ENCODE peak calls at places on chromosomes 7 and 10, in six cellular contexts. S, H, R, C, U and P are unnamed samples.

GRCh38 chr7:117323877-117324699 is 1.2 kb upstream of the WNT2 start:
- DNase-seq in S (no peak), H (no peak), R (no peak), C (no peak), U (no peak), P (no peak)

GRCh38 chr7:51430480-51431086 is 114.0 kb upstream of the COBL start:
- DNase-seq in S (peak), H (peak), R (peak), C (peak), U (no peak), P (peak)

GRCh38 chr10:115092555-115093285 is 445 bp upstream of the ATRNL1 start:
- DNase-seq in S (peak), H (no peak), R (peak), C (no peak), U (no peak), P (peak)

GRCh38 chr7:137957887-137958286 is 44.0 kb downstream of the CREB3L2 start:
- DNase-seq in S (no peak), H (no peak), R (no peak), C (no peak), U (no peak), P (no peak)

GRCh38 chr7:128191136-128191844 is 49.8 kb upstream of the LEP start:
- DNase-seq in S (no peak), H (no peak), R (no peak), C (no peak), U (no peak), P (no peak)

GRCh38 chr10:126561499-126562208 is 108.8 kb downstream of the C10orf90 start:
- DNase-seq in S (no peak), H (no peak), R (no peak), C (no peak), U (no peak), P (no peak)

GRCh38 chr10:30709700-30710358 is 80.3 kb upstream of the LYZL2 start:
- DNase-seq in S (no peak), H (no peak), R (no peak), C (no peak), U (no peak), P (no peak)

GRCh38 chr10:130743751-130744191 is 567.8 kb downstream of the TCERG1L start:
- DNase-seq in S (no peak), H (no peak), R (no peak), C (no peak), U (no peak), P (no peak)

GRCh38 chr10:86688398-86688921 is 20.1 kb downstream of the LDB3 start:
- DNase-seq in S (peak), H (no peak), R (peak), C (peak), U (peak), P (peak)

GRCh38 chr10:78470267-78471103 is 436.8 kb downstream of the RPS24 start:
- DNase-seq in S (no peak), H (no peak), R (no peak), C (peak), U (no peak), P (no peak)
- TF ChIP-seq POLR2AphosphoS5 in S (no peak), H (no peak), R (no peak), C (no peak), U (no peak), P (no peak)

GRCh38 chr7:92245487-92246362 is at the start of the genes ANKIB1 and KRIT1:
- DNase-seq in S (peak), H (peak), R (peak), C (peak), U (peak), P (peak)
- TF ChIP-seq POLR2A in S (peak), H (peak), R (peak), C (peak), U (peak), P (peak)

DNA sequence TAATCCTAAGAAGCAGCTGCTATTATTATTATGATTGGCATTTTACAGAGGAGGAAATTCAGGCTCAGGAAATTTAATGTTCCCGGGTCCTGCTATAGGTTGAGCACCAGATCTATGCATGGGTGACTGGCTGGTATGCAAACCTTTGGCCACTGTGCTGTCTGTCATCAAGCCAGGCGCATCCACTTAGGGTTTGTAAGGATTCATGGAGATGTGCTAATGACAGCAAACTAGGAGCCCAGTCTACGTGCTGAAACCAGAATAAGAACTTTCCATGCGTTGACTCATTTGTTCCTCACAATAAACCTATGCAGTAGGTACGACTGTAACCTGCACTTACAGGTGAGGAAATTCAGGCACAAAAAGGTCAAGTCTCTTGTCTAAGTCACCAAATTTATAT is 64.5 kb upstream of the ZMIZ1 start:
- DNase-seq in S (no peak), H (no peak), R (no peak), C (no peak), U (no peak), P (no peak)
- TF ChIP-seq TAF1 in S (no peak), H (no peak), R (no peak), C (no peak), U (no peak), P (no peak)

DNA sequence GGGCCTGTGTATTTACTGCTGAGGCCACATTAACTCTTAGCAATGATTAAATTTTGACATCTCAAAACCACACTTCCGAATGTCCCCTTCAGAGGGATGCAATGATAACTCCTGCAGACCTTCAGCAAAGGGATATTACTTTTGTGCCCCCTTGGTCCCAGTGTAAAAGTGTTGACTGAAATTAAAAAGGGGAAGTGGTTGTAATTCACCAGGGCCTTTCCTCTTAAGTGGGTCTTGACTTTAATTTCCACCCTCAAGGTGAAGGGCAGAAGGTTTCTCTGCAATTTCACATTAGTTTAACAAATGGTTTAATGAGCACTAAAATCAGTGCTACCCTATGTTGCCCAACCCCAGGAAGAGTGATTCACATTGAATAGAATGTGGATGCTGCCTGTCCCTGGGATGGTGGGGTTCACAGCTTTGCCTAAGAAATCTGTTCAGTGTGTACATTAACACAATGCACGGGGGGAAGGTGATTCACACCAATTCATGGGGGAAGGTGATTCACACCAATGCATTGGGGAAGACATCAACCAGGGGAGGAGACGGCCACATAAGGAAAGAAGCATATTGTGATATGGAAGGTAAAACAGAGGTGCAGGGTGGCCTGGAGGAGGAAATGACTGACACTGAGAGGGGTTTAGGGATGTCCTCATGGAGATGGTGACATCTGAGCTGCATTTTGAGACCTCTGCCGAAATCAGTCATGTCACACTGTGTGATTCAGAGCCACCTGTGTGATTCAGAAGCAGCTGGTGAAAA is 19.4 kb upstream of the TNS3 start:
- DNase-seq in S (no peak), H (no peak), R (no peak), C (peak), U (no peak), P (no peak)
- TF ChIP-seq POLR2AphosphoS5 in S (no peak), H (no peak), R (no peak), C (no peak), U (no peak), P (no peak)

GRCh38 chr7:100098913-100099312 is 2.3 kb downstream of the MCM7 start:
- DNase-seq in S (no peak), H (no peak), R (no peak), C (no peak), U (no peak), P (no peak)

GRCh38 chr7:100099452-100099851 is 1.7 kb downstream of the MCM7 start:
- DNase-seq in S (no peak), H (no peak), R (no peak), C (no peak), U (no peak), P (no peak)

GRCh38 chr7:100100420-100101015 is 679 bp downstream of the MCM7 start:
- DNase-seq in S (peak), H (peak), R (peak), C (peak), U (no peak), P (peak)

GRCh38 chr7:100102950-100103840 is 1.8 kb downstream of the AP4M1 start:
- DNase-seq in S (no peak), H (no peak), R (no peak), C (no peak), U (no peak), P (no peak)

GRCh38 chr7:100101016-100101862 is at the start of the genes AP4M1 and MCM7:
- DNase-seq in S (peak), H (peak), R (peak), C (peak), U (peak), P (peak)
- TF ChIP-seq POLR2A in S (peak), H (peak), R (peak), C (peak), U (no peak), P (peak)

DNA sequence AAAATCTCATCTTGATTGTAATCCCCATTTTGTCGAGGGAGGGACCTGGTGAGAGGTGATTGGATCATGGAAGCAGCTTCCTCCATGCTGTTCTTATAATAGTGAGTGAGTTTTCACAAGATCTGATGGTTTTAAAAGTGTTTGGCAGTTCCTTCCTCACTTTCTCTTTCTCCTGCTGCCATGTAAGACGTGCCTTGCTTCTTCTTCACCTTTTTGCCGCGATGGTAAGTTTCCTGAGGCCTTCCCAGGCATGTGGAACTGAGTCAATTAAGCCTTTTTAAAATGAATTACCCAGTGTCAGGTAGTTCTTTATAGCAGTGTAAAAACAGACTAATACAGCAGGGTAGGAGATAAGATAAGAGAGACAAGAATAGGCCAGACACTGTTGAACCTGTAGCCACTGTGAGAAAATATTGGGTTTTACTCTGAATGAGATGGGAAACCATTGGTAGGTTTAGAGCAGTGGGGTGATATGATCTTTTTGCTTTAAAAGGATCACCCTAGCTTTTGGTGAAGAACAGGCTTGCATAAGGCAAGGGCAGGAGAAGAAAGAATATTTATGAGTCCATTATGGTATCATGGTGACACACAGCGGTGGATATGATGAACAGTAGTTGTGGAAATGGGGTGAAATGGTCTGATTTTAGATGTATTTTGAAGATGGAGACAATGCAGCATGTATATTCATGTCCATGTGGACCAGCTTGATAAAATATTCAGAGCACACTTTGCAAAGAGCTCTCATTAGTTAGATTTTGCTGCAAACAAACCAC is 11.5 kb downstream of the OR6B1 start:
- DNase-seq in S (no peak), H (no peak), R (no peak), C (peak), U (no peak), P (no peak)
- TF ChIP-seq TAF1 in S (no peak), H (no peak), R (no peak), C (no peak), U (no peak), P (no peak)

GRCh38 chr10:69461327-69462025 is 10.2 kb downstream of the TSPAN15 start:
- DNase-seq in S (no peak), H (no peak), R (no peak), C (no peak), U (no peak), P (no peak)
- TF ChIP-seq POLR2AphosphoS5 in S (no peak), H (no peak), R (no peak), C (no peak), U (no peak), P (no peak)

GRCh38 chr7:100607111-100607510 is 4.9 kb downstream of the PCOLCE start:
- DNase-seq in S (no peak), H (no peak), R (no peak), C (no peak), U (no peak), P (no peak)

GRCh38 chr7:100604078-100604975 is 2.2 kb downstream of the PCOLCE start:
- DNase-seq in S (peak), H (no peak), R (peak), C (no peak), U (no peak), P (peak)

GRCh38 chr7:100606313-100606712 is 4.2 kb downstream of the PCOLCE start:
- DNase-seq in S (no peak), H (no peak), R (no peak), C (no peak), U (no peak), P (no peak)

GRCh38 chr7:100603697-100604077 is 1.5 kb downstream of the PCOLCE start:
- DNase-seq in S (no peak), H (no peak), R (no peak), C (no peak), U (no peak), P (no peak)

DNA sequence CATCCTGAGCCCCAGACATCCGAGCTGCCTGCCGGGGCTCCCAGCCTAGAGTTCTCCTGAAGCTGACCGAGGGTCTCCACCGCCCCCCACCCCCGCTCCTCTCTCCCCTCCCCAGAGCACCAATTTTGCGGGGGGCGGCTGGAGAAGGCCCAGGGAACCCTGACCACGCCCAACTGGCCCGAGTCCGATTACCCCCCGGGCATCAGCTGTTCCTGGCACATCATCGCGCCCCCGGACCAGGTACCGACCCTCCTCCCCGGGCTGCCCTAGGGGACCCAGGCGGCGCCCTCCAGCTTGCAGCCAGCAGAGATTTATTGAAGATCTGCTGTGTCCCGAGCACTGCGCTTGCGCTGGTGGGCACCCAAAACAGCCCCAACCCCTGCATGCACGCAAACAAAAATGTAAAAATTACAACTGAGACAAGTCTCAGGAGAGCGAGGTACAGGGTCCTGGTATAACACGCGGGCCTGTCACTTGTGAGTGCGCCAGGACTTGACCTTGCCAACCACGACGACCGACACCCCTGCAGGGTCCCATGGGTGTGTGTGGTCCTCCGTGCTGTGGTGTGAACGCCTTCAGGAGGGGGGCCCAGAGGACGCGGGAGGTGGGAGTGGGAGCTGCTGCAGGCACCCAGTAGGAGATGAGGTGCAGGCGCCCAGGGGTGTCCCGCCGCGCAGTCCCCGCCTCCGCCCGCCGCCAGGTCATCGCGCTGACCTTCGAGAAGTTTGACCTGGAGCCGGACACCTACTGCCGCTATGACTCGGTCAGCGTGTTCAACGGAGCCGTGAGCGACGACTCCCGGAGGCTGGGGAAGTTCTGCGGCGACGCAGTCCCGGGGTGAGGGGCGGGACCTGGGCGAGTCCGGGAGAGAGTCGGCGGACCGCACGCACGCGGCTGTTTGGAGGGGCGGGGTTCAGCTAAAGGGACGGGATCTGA is 3.1 kb downstream of the PCOLCE start:
- DNase-seq in S (no peak), H (no peak), R (peak), C (no peak), U (no peak), P (no peak)
- TF ChIP-seq POLR2A in S (no peak), H (no peak), R (no peak), C (no peak), U (no peak), P (no peak)